ENCODE peak calls at places on chromosomes 2 and 18, in six cellular contexts. H, P, Q, I, D and F are unnamed samples.

GRCh38 chr18:50194623-50195532 is at the start of gene MYO5B:
- DNase-seq in P (peak), H (peak), D (peak), Q (no peak), I (no peak), F (peak)

GRCh38 chr2:223865124-223865523 is 27.7 kb upstream of the AP1S3 start:
- DNase-seq in P (no peak), Q (no peak), D (no peak), I (no peak), H (no peak), F (no peak)

GRCh38 chr2:232330068-232330999 is 48.2 kb upstream of the ALPP start:
- DNase-seq in D (peak), Q (no peak), P (peak), H (peak), I (no peak), F (no peak)

GRCh38 chr2:237304763-237305514 is 109.0 kb downstream of the COL6A3 start:
- DNase-seq in P (peak), D (no peak), Q (no peak), I (no peak), H (no peak), F (no peak)

GRCh38 chr2:240214790-240215675 is 74.6 kb upstream of the OTOS start:
- DNase-seq in I (no peak), D (no peak), H (no peak), Q (no peak), P (peak), F (no peak)

GRCh38 chr2:235523021-235523420 is 29.2 kb downstream of the AGAP1 start:
- DNase-seq in P (no peak), D (no peak), I (no peak), H (no peak), Q (no peak), F (no peak)

GRCh38 chr2:10305254-10305635 is 2.5 kb downstream of the HPCAL1 start:
- DNase-seq in P (peak), H (no peak), Q (no peak), I (no peak), D (no peak), F (no peak)

GRCh38 chr18:9175115-9175514 is 38.5 kb downstream of the ANKRD12 start:
- DNase-seq in I (no peak), Q (no peak), P (peak), H (no peak), D (no peak), F (no peak)

GRCh38 chr18:76496200-76496890 is 1.3 kb upstream of the ZNF516 start:
- DNase-seq in H (peak), D (peak), P (peak), Q (no peak), I (no peak), F (peak)

GRCh38 chr18:9637036-9637767 is 22.8 kb upstream of the PPP4R1 start:
- DNase-seq in Q (no peak), H (no peak), I (no peak), P (no peak), D (no peak), F (no peak)